ENCODE peak calls at places on chromosomes 16 and 17, in nine cellular contexts. N is heart left ventricle, A is DND-41, V is neural progenitor cell, I is tibial artery, X is A549, P is esophagus muscularis mucosa, D is colonic mucosa, R is spleen. T is an unnamed sample.

GRCh38 chr17:66405836-66406679 is 103.6 kb downstream of the PRKCA start:
- DNase-seq in D (no peak), X (no peak), R (no peak), I (no peak), P (no peak), V (no peak), N (no peak), A (no peak), T (no peak)

GRCh38 chr16:68068926-68069325 is 16.2 kb upstream of the NFATC3 start:
- DNase-seq in P (no peak), R (no peak), I (no peak), A (no peak), N (no peak), X (no peak), D (no peak), V (no peak), T (no peak)

GRCh38 chr16:81558077-81558443 is 113.5 kb downstream of the CMIP start:
- DNase-seq in N (no peak), P (no peak), D (no peak), A (no peak), I (no peak), V (no peak), X (no peak), R (no peak), T (no peak)

GRCh38 chr17:3535253-3535995 is 22.2 kb downstream of the TRPV3 start:
- DNase-seq in V (peak), R (peak), A (no peak), P (no peak), I (peak), X (peak), N (peak), D (peak), T (peak)

GRCh38 chr17:2344528-2344927 is 7.2 kb downstream of the SGSM2 start:
- DNase-seq in P (no peak), R (no peak), D (no peak), V (no peak), A (no peak), N (no peak), X (no peak), I (no peak), T (no peak)

GRCh38 chr17:75983501-75984181 is 4.6 kb downstream of the TEN1 start:
- DNase-seq in A (no peak), N (no peak), X (no peak), R (no peak), I (peak), P (no peak), D (no peak), V (no peak), T (no peak)

GRCh38 chr16:89140981-89141883 is 30.3 kb upstream of the CDH15 start:
- DNase-seq in P (no peak), I (no peak), V (no peak), D (no peak), X (no peak), N (no peak), R (peak), A (no peak), T (peak)

GRCh38 chr16:57297856-57298255 is 13.4 kb upstream of the PLLP start:
- DNase-seq in P (no peak), R (peak), D (no peak), I (no peak), A (peak), X (no peak), V (peak), N (no peak), T (no peak)

GRCh38 chr17:42563950-42564349 is 2.0 kb downstream of the COASY start:
- DNase-seq in D (no peak), V (no peak), P (no peak), I (no peak), A (no peak), X (no peak), R (no peak), N (no peak), T (no peak)

GRCh38 chr16:24409045-24409444 is 130.3 kb upstream of the RBBP6 start:
- DNase-seq in X (peak), R (no peak), V (peak), D (no peak), N (no peak), I (no peak), A (no peak), P (no peak), T (no peak)
- TF ChIP-seq CTCF in X (peak), R (no peak), V (peak), D (no peak), N (no peak), I (no peak), A (peak), P (no peak), T (no peak)

GRCh38 chr16:71929048-71929447 is 33.7 kb downstream of the IST1 start:
- DNase-seq in V (no peak), X (no peak), P (no peak), A (no peak), R (no peak), D (no peak), I (no peak), N (peak), T (no peak)
- H3K4me3 ChIP-seq in V (no peak), X (no peak), P (no peak), A (no peak), R (no peak), D (no peak), I (no peak), N (no peak), T (no peak)

DNA sequence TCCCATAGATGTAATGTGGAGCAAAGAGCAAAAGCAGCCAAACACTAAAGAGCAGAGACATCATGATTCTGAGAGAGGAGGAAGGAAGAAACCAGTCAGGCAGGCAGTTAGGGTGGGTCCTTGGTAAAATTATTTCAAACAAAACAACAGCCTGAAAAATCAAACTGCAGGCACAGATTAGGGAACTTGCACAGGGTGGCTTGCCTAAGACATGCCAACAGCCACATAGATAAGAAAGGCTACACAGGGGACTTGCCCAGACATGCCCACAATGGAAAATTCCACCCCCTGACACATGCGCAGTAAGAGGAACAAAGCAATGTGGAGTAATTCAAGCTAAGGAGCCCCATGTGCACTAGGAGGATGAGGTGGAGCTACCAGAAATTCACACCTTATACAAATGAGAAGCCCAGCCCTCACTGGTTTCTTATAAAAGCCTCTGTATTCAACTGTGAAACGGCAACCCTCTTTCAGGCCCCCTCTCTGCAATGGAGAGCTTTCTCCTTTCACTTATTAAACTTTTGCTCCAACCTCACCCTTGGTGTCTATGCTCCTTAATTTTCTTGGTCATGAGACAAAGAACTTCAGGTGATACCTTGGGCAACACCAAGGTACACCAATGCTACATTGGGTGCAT is 7.3 kb upstream of the GAS7 start:
- DNase-seq in X (no peak), V (no peak), A (peak), N (no peak), D (no peak), I (no peak), P (no peak), R (no peak), T (no peak)
- H3K27ac ChIP-seq in X (no peak), V (no peak), A (no peak), N (no peak), D (no peak), I (no peak), P (no peak), R (no peak), T (no peak)

DNA sequence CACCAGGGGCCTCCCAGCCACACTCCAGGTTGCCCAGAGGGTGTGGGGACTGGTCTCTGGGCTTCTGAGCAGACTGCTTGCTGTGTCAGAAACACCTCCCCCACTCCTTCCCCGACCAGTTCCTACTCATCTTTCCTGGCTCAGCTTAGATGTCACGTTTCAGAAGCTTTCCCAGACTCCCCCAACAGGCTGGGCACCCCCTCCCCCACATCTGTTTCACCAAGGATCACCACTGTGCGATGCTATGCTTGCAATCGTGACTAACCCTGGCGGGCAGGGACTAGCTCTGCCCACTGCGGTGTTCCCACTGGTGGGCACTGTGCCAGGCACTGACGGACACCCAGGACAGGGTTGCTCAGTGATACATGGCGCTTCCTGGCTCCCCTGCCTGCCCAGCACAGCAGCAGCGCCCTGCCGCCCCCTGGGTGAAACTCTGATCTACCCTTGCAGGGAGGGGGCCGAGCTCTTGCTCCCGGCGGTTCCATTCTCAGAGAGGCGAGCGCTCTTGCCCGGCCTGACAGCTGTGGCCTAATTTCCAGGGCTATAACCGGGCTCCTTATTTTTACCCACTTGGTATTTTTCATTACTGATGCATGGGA is 29.4 kb upstream of the MTSS2 start:
- DNase-seq in X (peak), R (no peak), I (peak), D (peak), V (no peak), A (no peak), N (peak), P (no peak), T (peak)
- TF ChIP-seq CTCF in X (no peak), R (no peak), I (peak), D (no peak), V (no peak), A (no peak), N (no peak), P (no peak), T (no peak)

GRCh38 chr17:8798176-8799000 is 777 bp downstream of the MFSD6L start:
- DNase-seq in V (no peak), P (peak), N (no peak), A (no peak), X (no peak), I (no peak), R (no peak), D (peak), T (no peak)
- H3K4me3 ChIP-seq in V (peak), P (no peak), N (no peak), A (no peak), X (no peak), I (no peak), R (no peak), D (peak), T (no peak)

T was measured in psoas muscle.